ENCODE peak calls at places on chromosomes 11 and 22, in eight cellular contexts. V is WERI-Rb-1, Z is prostate gland, A is heart left ventricle, I is thoracic aorta, E is sigmoid colon, L is endothelial cell of umbilical vein, R is psoas muscle. H is an unnamed sample. For H3K9me3, the result is how much of the 10 kb centered on the place peaks cover.

GRCh38 chr11:58652726-58653280 is 30.3 kb downstream of the CNTF start:
- DNase-seq in V (no peak), Z (no peak), A (no peak), I (no peak), E (no peak), L (no peak), R (no peak), H (no peak)

GRCh38 chr22:43515411-43515810 is 103.6 kb downstream of the MPPED1 start:
- DNase-seq in V (no peak), Z (no peak), A (no peak), I (no peak), E (no peak), L (no peak), R (no peak), H (no peak)

GRCh38 chr11:123624974-123625373 is 29.4 kb downstream of the SCN3B start:
- DNase-seq in V (no peak), Z (no peak), A (no peak), I (no peak), E (no peak), L (no peak), R (no peak), H (no peak)

GRCh38 chr11:128579790-128580504 is 7.4 kb downstream of the ETS1 start:
- DNase-seq in V (no peak), Z (no peak), A (no peak), I (no peak), E (no peak), L (no peak), R (no peak), H (no peak)

GRCh38 chr11:17652556-17652955 is 66.8 kb upstream of the MYOD1 start:
- DNase-seq in V (no peak), Z (no peak), A (no peak), I (no peak), E (no peak), L (no peak), R (no peak), H (no peak)

GRCh38 chr22:17401728-17402127 is 32.5 kb downstream of the CECR2 start:
- DNase-seq in V (no peak), Z (no peak), A (no peak), I (no peak), E (no peak), L (no peak), R (no peak), H (no peak)

GRCh38 chr11:110196241-110196754 is 100.1 kb downstream of the RDX start:
- DNase-seq in V (no peak), Z (no peak), A (no peak), I (no peak), E (no peak), L (peak), R (no peak), H (no peak)

GRCh38 chr11:57515332-57516060 is at the start of gene SLC43A1:
- DNase-seq in V (no peak), Z (peak), A (peak), I (no peak), E (peak), L (peak), R (peak), H (peak)

GRCh38 chr22:23705358-23705757 is 14.5 kb downstream of the RGL4 start:
- DNase-seq in V (no peak), Z (no peak), A (no peak), I (no peak), E (no peak), L (no peak), R (no peak), H (no peak)

GRCh38 chr11:110645253-110645652 is 67.0 kb downstream of the ARHGAP20 start:
- DNase-seq in V (no peak), Z (no peak), A (no peak), I (no peak), E (no peak), L (no peak), R (no peak), H (no peak)

GRCh38 chr11:57216463-57216862 is 20.6 kb downstream of the APLNR start:
- DNase-seq in V (no peak), Z (no peak), A (no peak), I (no peak), E (no peak), L (no peak), R (no peak), H (no peak)

GRCh38 chr11:6240691-6241285 is 1.9 kb downstream of the CNGA4 start:
- DNase-seq in V (no peak), Z (no peak), A (no peak), I (no peak), E (no peak), L (no peak), R (no peak), H (no peak)

GRCh38 chr22:39021552-39022250 is 774 bp downstream of the APOBEC3D start:
- DNase-seq in V (no peak), Z (no peak), A (no peak), I (no peak), E (no peak), L (no peak), R (no peak), H (no peak)

GRCh38 chr22:31588970-31589675 is 72.9 kb downstream of the PISD start:
- DNase-seq in V (no peak), Z (no peak), A (no peak), I (no peak), E (no peak), L (no peak), R (no peak), H (no peak)

GRCh38 chr11:7673724-7674434 is 579 bp upstream of the CYB5R2 start:
- DNase-seq in V (no peak), Z (no peak), A (peak), I (no peak), E (peak), L (no peak), R (no peak), H (peak)

GRCh38 chr22:19691721-19692341 is 22.5 kb upstream of the SEPTIN5 start:
- DNase-seq in V (peak), Z (no peak), A (no peak), I (no peak), E (peak), L (peak), R (no peak), H (no peak)

GRCh38 chr22:19080853-19081252 is 41.4 kb downstream of the DGCR2 start:
- DNase-seq in V (no peak), Z (no peak), A (no peak), I (no peak), E (no peak), L (no peak), R (no peak), H (no peak)

GRCh38 chr11:27497284-27497866 is 9.2 kb downstream of the LIN7C start:
- DNase-seq in V (no peak), Z (no peak), A (no peak), I (no peak), E (no peak), L (peak), R (no peak), H (no peak)

GRCh38 chr11:44782478-44782877 is 55.7 kb downstream of the TSPAN18 start:
- DNase-seq in V (no peak), Z (no peak), A (no peak), I (no peak), E (no peak), L (no peak), R (no peak), H (no peak)

GRCh38 chr11:105829084-105829483 is 193.0 kb downstream of the MSANTD4 start:
- DNase-seq in V (no peak), Z (no peak), A (no peak), I (no peak), E (no peak), L (no peak), R (no peak), H (no peak)

GRCh38 chr11:126163074-126163700 is 48.3 kb downstream of the RPUSD4 start:
- DNase-seq in V (peak), Z (no peak), A (no peak), I (peak), E (peak), L (no peak), R (no peak), H (peak)

GRCh38 chr11:115168229-115168671 is 336.0 kb downstream of the CADM1 start:
- DNase-seq in V (no peak), Z (no peak), A (peak), I (no peak), E (no peak), L (no peak), R (peak), H (no peak)

GRCh38 chr11:134045799-134046635 is 22.9 kb upstream of the JAM3 start:
- DNase-seq in V (peak), Z (no peak), A (peak), I (no peak), E (peak), L (no peak), R (peak), H (peak)

GRCh38 chr11:134275534-134276395 is at the start of gene GLB1L3:
- DNase-seq in V (peak), Z (peak), A (no peak), I (no peak), E (no peak), L (no peak), R (peak), H (peak)

GRCh38 chr11:103622296-103622695 is 414.1 kb upstream of the DDI1 start:
- DNase-seq in V (no peak), Z (no peak), A (no peak), I (no peak), E (no peak), L (no peak), R (no peak), H (no peak)

GRCh38 chr11:17988465-17988864 is 24.4 kb downstream of the SERGEF start:
- DNase-seq in V (no peak), Z (no peak), A (no peak), I (no peak), E (no peak), L (no peak), R (no peak), H (no peak)

GRCh38 chr11:64916848-64917662 is at the start of gene ATG2A:
- DNase-seq in V (peak), Z (peak), A (peak), I (peak), E (peak), L (peak), R (peak), H (peak)

GRCh38 chr11:64916040-64916847 is 765 bp downstream of the ATG2A start:
- DNase-seq in V (no peak), Z (no peak), A (no peak), I (no peak), E (peak), L (peak), R (peak), H (no peak)

GRCh38 chr11:64919627-64920026 is 2.6 kb upstream of the ATG2A start:
- DNase-seq in V (no peak), Z (no peak), A (no peak), I (no peak), E (peak), L (no peak), R (no peak), H (no peak)

GRCh38 chr11:64917663-64917995 is 620 bp upstream of the ATG2A start:
- DNase-seq in V (no peak), Z (no peak), A (no peak), I (no peak), E (no peak), L (no peak), R (no peak), H (no peak)

DNA sequence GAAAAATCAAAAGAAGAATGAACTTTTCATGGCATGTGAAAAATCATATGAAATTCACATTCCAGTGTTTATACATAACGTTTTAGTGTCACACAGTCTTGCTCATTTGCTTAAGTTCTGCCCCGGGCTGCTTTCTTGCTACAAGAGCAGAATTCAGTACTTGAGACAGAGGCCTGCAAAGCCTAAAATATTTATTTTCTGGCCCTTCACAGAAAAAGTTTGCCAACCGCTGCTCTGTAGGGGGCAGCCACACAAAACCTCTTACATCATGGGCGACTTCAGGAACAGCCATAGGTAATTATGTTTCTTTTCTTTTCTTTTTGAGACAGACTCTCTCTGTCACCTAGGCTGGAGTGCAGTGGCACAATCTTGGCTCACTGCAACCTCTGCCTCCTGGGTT is 1.0 kb upstream of the ATG2A start:
- DNase-seq in V (no peak), Z (no peak), A (no peak), I (no peak), E (peak), L (peak), R (no peak), H (no peak)
- TF ChIP-seq CTCF in V (no peak), Z (no peak), A (peak), I (no peak), E (no peak), L (no peak), R (no peak), H (peak)

GRCh38 chr11:70623906-70624597 is 225.7 kb downstream of the CTTN start:
- DNase-seq in V (no peak), Z (no peak), A (no peak), I (no peak), E (no peak), L (no peak), R (peak), H (no peak)
- H3K9me3 ChIP-seq in V (under half), Z (under half), A (under half), I (under half), E (under half), L (under half), R (under half), H (under half)

GRCh38 chr11:73625690-73626318 is 20.6 kb upstream of the PLEKHB1 start:
- DNase-seq in V (peak), Z (peak), A (peak), I (no peak), E (peak), L (peak), R (peak), H (peak)
- H3K4me3 ChIP-seq in V (no peak), Z (no peak), A (no peak), I (peak), E (peak), L (no peak), R (peak), H (peak)

GRCh38 chr22:50186181-50186731 is 543 bp downstream of the TRABD start:
- DNase-seq in V (no peak), Z (no peak), A (no peak), I (no peak), E (no peak), L (no peak), R (peak), H (no peak)
- TF ChIP-seq CTCF in V (no peak), Z (no peak), A (no peak), I (no peak), E (no peak), L (no peak), R (no peak), H (no peak)

GRCh38 chr11:2663506-2663905 is 36.3 kb downstream of the KCNQ1OT1 start:
- DNase-seq in V (no peak), Z (no peak), A (no peak), I (no peak), E (no peak), L (no peak), R (no peak), H (no peak)
- H3K9me3 ChIP-seq in V (under half), Z (under half), A (under half), I (under half), E (under half), L (under half), R (under half), H (under half)

GRCh38 chr11:71472941-71473792 is 20.2 kb downstream of the NADSYN1 start:
- DNase-seq in V (no peak), Z (no peak), A (no peak), I (no peak), E (peak), L (no peak), R (no peak), H (no peak)

GRCh38 chr11:71474141-71474770 is 21.3 kb downstream of the NADSYN1 start:
- DNase-seq in V (no peak), Z (no peak), A (no peak), I (no peak), E (peak), L (no peak), R (no peak), H (no peak)

GRCh38 chr11:71470956-71471355 is 18.0 kb downstream of the NADSYN1 start:
- DNase-seq in V (no peak), Z (no peak), A (no peak), I (no peak), E (peak), L (no peak), R (no peak), H (no peak)

GRCh38 chr11:71473793-71474080 is 20.7 kb downstream of the NADSYN1 start:
- DNase-seq in V (no peak), Z (no peak), A (no peak), I (no peak), E (peak), L (no peak), R (no peak), H (no peak)

DNA sequence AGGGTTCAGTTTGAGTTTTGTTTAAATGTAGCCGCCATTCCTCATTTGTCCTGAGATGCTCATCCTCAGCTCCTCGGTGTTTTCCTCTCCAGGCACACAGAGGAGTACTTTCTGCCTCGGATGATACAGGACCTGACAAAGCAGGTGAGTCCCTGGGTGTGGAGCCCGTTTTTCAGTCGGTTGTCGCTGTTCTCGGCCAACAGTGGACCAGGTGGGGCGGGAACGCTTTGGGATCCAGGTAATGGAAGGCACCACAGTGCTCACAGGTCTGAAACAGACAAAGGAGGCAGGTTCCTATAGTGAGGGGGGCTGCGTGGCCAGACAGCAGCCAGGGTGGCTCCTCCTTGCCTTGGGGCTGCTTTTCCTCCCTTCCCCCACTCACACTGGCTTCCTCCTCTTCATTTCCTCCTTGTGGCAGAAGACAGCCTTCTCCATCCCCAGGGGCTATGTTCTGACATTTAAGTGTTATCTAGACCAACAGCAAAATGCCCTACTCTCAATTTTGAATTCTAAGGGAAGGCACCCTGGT is 19.4 kb downstream of the NADSYN1 start:
- DNase-seq in V (no peak), Z (no peak), A (no peak), I (no peak), E (peak), L (no peak), R (no peak), H (no peak)
- H3K4me3 ChIP-seq in V (no peak), Z (no peak), A (no peak), I (no peak), E (no peak), L (no peak), R (no peak), H (no peak)

DNA sequence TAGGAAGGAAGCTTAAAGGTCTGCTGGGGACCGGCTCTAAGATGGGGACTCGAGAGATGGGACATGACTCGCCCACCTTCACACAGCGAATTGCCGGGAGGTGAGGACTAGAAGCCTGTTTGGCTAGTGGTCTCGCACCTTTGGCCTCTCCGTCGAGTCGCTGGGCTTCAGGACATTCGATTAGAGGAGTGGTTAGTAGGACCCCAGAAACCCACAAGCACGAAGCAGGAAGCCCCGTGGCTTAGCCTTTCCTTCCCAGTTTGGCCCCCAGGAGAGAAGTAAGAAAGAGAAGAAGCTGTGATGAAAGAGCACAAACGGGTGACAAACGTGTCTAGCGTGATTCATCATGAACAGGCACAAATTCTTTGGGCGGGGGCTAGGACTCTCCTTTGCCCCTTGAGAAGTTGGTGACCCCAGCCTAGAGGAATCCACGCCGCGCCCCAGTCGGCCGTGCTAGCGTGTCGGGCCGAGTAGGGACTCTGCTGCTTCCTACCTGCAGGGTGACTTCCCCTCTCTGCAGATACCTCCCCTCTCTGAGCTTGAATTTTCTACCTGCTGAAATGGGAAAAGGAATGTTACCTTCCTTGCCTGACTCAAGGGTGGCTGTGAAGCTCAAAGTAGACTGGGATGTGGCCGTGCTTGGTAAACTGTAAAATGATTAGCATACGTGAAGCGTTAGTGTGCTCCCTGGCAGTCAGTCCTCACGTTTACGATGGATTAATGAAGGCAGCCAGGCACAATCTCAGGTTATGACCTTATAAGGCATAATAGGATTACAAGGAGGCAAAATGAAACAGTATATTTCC is 1.1 kb upstream of the ADM start:
- DNase-seq in V (peak), Z (peak), A (no peak), I (no peak), E (no peak), L (peak), R (peak), H (no peak)
- TF ChIP-seq CTCF in V (no peak), Z (no peak), A (no peak), I (no peak), E (no peak), L (no peak), R (no peak), H (no peak)

DNA sequence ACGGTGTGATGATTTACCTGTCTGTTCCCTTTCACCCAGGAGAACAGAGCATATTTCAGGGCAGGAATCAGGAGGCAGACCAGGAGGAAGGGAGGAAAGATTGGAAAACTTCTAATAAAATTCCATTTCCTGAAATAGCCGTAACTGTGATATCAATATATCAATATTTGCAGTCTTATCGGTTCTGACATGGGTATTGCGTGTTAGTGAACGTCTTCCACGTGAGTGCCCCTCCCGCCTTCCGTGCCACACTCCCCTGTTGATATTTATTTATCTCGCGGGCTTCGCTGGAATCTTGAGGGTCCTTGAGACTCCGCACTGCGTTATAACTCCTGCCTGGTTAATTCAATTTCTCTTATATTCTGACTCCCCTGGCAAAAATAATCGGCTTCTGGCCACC is 1160.4 kb downstream of the BRD1 start:
- DNase-seq in V (no peak), Z (no peak), A (no peak), I (no peak), E (no peak), L (no peak), R (peak), H (no peak)
- H3K9me3 ChIP-seq in V (under half), Z (under half), A (under half), I (under half), E (under half), L (under half), R (under half), H (under half)